ENCODE peak calls at places on chromosomes 7 and 10, in six cellular contexts. One of them, this sample, is unnamed.

GRCh38 chr10:132369636-132370185 is 27.3 kb upstream of the PWWP2B start:
- DNase-seq in endothelial cell of umbilical vein: no peak
- DNase-seq in CD8-positive, alpha-beta T cell: no peak
- DNase-seq in astrocyte of the spinal cord: no peak
- DNase-seq in PC-9: no peak
- DNase-seq in gastrocnemius medialis: no peak
- DNase-seq in this sample: peak

GRCh38 chr10:21976739-21977138 is 26.8 kb downstream of the DNAJC1 start:
- DNase-seq in PC-9: no peak
- DNase-seq in endothelial cell of umbilical vein: no peak
- DNase-seq in astrocyte of the spinal cord: no peak
- DNase-seq in CD8-positive, alpha-beta T cell: no peak
- DNase-seq in gastrocnemius medialis: no peak
- DNase-seq in this sample: no peak

GRCh38 chr10:80498833-80499671 is 38.6 kb upstream of the SH2D4B start:
- DNase-seq in CD8-positive, alpha-beta T cell: peak
- DNase-seq in PC-9: peak
- DNase-seq in endothelial cell of umbilical vein: peak
- DNase-seq in gastrocnemius medialis: peak
- DNase-seq in astrocyte of the spinal cord: peak
- DNase-seq in this sample: peak

GRCh38 chr7:30596043-30596641 is 1.5 kb downstream of the GARS1 start:
- DNase-seq in CD8-positive, alpha-beta T cell: no peak
- DNase-seq in PC-9: peak
- DNase-seq in gastrocnemius medialis: no peak
- DNase-seq in astrocyte of the spinal cord: peak
- DNase-seq in endothelial cell of umbilical vein: peak
- DNase-seq in this sample: no peak

GRCh38 chr7:100130608-100131453 is 4.1 kb downstream of the MBLAC1 start:
- DNase-seq in astrocyte of the spinal cord: peak
- DNase-seq in PC-9: peak
- DNase-seq in gastrocnemius medialis: peak
- DNase-seq in CD8-positive, alpha-beta T cell: peak
- DNase-seq in endothelial cell of umbilical vein: peak
- DNase-seq in this sample: peak

GRCh38 chr7:55593515-55594318 is 21.4 kb upstream of the VOPP1 start:
- DNase-seq in PC-9: peak
- DNase-seq in gastrocnemius medialis: no peak
- DNase-seq in astrocyte of the spinal cord: peak
- DNase-seq in endothelial cell of umbilical vein: peak
- DNase-seq in CD8-positive, alpha-beta T cell: peak
- DNase-seq in this sample: peak

GRCh38 chr7:75617634-75618234 is 121.0 kb downstream of the HIP1 start:
- DNase-seq in endothelial cell of umbilical vein: no peak
- DNase-seq in PC-9: peak
- DNase-seq in gastrocnemius medialis: peak
- DNase-seq in CD8-positive, alpha-beta T cell: peak
- DNase-seq in astrocyte of the spinal cord: no peak
- DNase-seq in this sample: peak

GRCh38 chr10:11683529-11684320 is 58.5 kb upstream of the ECHDC3 start:
- DNase-seq in astrocyte of the spinal cord: no peak
- DNase-seq in PC-9: no peak
- DNase-seq in endothelial cell of umbilical vein: no peak
- DNase-seq in gastrocnemius medialis: no peak
- DNase-seq in CD8-positive, alpha-beta T cell: no peak
- DNase-seq in this sample: peak

GRCh38 chr10:35446439-35446838 is 110.1 kb downstream of the CCNY start:
- DNase-seq in gastrocnemius medialis: no peak
- DNase-seq in PC-9: no peak
- DNase-seq in CD8-positive, alpha-beta T cell: no peak
- DNase-seq in endothelial cell of umbilical vein: no peak
- DNase-seq in astrocyte of the spinal cord: no peak
- DNase-seq in this sample: no peak

GRCh38 chr10:30813872-30814471 is 184.4 kb upstream of the LYZL2 start:
- DNase-seq in endothelial cell of umbilical vein: peak
- DNase-seq in PC-9: no peak
- DNase-seq in gastrocnemius medialis: no peak
- DNase-seq in CD8-positive, alpha-beta T cell: no peak
- DNase-seq in astrocyte of the spinal cord: peak
- DNase-seq in this sample: no peak

GRCh38 chr10:22503315-22504090 is 158.2 kb downstream of the SPAG6 start:
- DNase-seq in CD8-positive, alpha-beta T cell: no peak
- DNase-seq in gastrocnemius medialis: no peak
- DNase-seq in PC-9: peak
- DNase-seq in astrocyte of the spinal cord: no peak
- DNase-seq in endothelial cell of umbilical vein: no peak
- DNase-seq in this sample: no peak

GRCh38 chr10:34967411-34967880 is 122.7 kb downstream of the CUL2 start:
- DNase-seq in endothelial cell of umbilical vein: peak
- DNase-seq in gastrocnemius medialis: no peak
- DNase-seq in PC-9: no peak
- DNase-seq in CD8-positive, alpha-beta T cell: no peak
- DNase-seq in astrocyte of the spinal cord: peak
- DNase-seq in this sample: no peak

GRCh38 chr10:75959209-75959608 is 527.8 kb downstream of the LRMDA start:
- DNase-seq in astrocyte of the spinal cord: peak
- DNase-seq in CD8-positive, alpha-beta T cell: no peak
- DNase-seq in gastrocnemius medialis: no peak
- DNase-seq in endothelial cell of umbilical vein: no peak
- DNase-seq in PC-9: peak
- DNase-seq in this sample: no peak

GRCh38 chr10:124647421-124648130 is 96.6 kb downstream of the FAM53B start:
- DNase-seq in PC-9: no peak
- DNase-seq in gastrocnemius medialis: peak
- DNase-seq in CD8-positive, alpha-beta T cell: peak
- DNase-seq in endothelial cell of umbilical vein: peak
- DNase-seq in astrocyte of the spinal cord: no peak
- DNase-seq in this sample: peak

GRCh38 chr10:103885617-103886016 is 30.2 kb upstream of the SH3PXD2A start:
- DNase-seq in endothelial cell of umbilical vein: no peak
- DNase-seq in gastrocnemius medialis: no peak
- DNase-seq in astrocyte of the spinal cord: peak
- DNase-seq in CD8-positive, alpha-beta T cell: no peak
- DNase-seq in PC-9: no peak
- DNase-seq in this sample: no peak

GRCh38 chr10:58773351-58773750 is 260.7 kb downstream of the BICC1 start:
- DNase-seq in PC-9: no peak
- DNase-seq in gastrocnemius medialis: peak
- DNase-seq in astrocyte of the spinal cord: no peak
- DNase-seq in endothelial cell of umbilical vein: no peak
- DNase-seq in CD8-positive, alpha-beta T cell: no peak
- DNase-seq in this sample: no peak
- H3K4me3 ChIP-seq in PC-9: no peak
- H3K4me3 ChIP-seq in gastrocnemius medialis: no peak
- H3K4me3 ChIP-seq in astrocyte of the spinal cord: no peak
- H3K4me3 ChIP-seq in endothelial cell of umbilical vein: no peak
- H3K4me3 ChIP-seq in CD8-positive, alpha-beta T cell: no peak
- H3K4me3 ChIP-seq in this sample: no peak

GRCh38 chr10:93071674-93072224 is 1.9 kb upstream of the CYP26A1 start:
- DNase-seq in CD8-positive, alpha-beta T cell: no peak
- DNase-seq in gastrocnemius medialis: no peak
- DNase-seq in endothelial cell of umbilical vein: no peak
- DNase-seq in PC-9: peak
- DNase-seq in astrocyte of the spinal cord: no peak
- DNase-seq in this sample: no peak
- H3K4me3 ChIP-seq in CD8-positive, alpha-beta T cell: no peak
- H3K4me3 ChIP-seq in gastrocnemius medialis: peak
- H3K4me3 ChIP-seq in endothelial cell of umbilical vein: no peak
- H3K4me3 ChIP-seq in PC-9: peak
- H3K4me3 ChIP-seq in astrocyte of the spinal cord: peak
- H3K4me3 ChIP-seq in this sample: peak

GRCh38 chr7:152987673-152988072 is 228.1 kb downstream of the ACTR3B start:
- DNase-seq in endothelial cell of umbilical vein: no peak
- DNase-seq in CD8-positive, alpha-beta T cell: no peak
- DNase-seq in PC-9: no peak
- DNase-seq in gastrocnemius medialis: no peak
- DNase-seq in astrocyte of the spinal cord: no peak
- DNase-seq in this sample: no peak

GRCh38 chr7:152986369-152986768 is 226.8 kb downstream of the ACTR3B start:
- DNase-seq in endothelial cell of umbilical vein: no peak
- DNase-seq in PC-9: no peak
- DNase-seq in gastrocnemius medialis: no peak
- DNase-seq in astrocyte of the spinal cord: no peak
- DNase-seq in CD8-positive, alpha-beta T cell: no peak
- DNase-seq in this sample: no peak

DNA sequence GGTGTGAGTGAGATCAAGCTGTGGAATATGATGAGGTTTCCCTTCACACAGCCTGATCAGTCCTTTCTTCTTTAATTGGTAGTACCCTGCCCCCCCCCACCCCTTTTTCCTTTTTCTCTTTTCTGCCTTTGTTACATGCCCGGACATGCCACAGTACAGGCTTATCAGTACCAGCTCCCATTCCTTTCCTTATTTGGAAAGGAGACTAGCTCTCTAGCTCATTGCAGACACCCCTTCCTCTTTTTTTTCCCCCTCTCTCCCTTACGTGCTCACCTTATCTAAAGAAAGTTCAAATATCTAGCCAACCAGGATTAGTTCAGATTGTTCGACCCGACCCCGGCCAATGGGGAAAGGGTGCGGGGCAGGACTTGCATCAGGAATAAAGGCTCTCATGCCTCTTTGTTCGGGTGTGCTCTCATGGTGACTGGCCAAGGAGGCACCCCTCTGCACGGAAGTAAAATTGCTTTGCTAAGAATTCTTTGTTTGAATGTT is 230.4 kb downstream of the ACTR3B start:
- DNase-seq in gastrocnemius medialis: no peak
- DNase-seq in CD8-positive, alpha-beta T cell: no peak
- DNase-seq in endothelial cell of umbilical vein: no peak
- DNase-seq in PC-9: no peak
- DNase-seq in astrocyte of the spinal cord: no peak
- DNase-seq in this sample: no peak
- H3K4me3 ChIP-seq in gastrocnemius medialis: no peak
- H3K4me3 ChIP-seq in CD8-positive, alpha-beta T cell: no peak
- H3K4me3 ChIP-seq in endothelial cell of umbilical vein: no peak
- H3K4me3 ChIP-seq in PC-9: no peak
- H3K4me3 ChIP-seq in astrocyte of the spinal cord: no peak
- H3K4me3 ChIP-seq in this sample: no peak

DNA sequence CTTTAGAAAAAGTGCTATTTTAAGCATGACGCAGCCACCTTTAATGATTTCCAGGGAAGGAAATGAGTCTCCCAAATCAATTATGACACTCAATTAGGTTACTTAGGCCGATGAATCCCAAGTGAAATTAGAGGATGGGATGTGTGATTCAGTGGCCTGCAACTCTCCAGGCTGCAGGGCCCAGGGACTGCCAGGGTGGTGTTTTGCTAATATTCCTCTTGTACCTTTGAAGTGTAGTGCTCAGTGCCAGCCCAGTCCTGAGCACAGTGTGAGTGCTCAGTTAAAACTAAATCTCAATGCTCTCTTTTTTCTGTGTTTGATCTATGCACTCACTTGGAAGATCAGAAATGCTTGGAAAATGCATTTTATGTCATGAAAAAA is 51.6 kb downstream of the SEM1 start:
- DNase-seq in PC-9: no peak
- DNase-seq in endothelial cell of umbilical vein: no peak
- DNase-seq in astrocyte of the spinal cord: no peak
- DNase-seq in CD8-positive, alpha-beta T cell: no peak
- DNase-seq in gastrocnemius medialis: no peak
- DNase-seq in this sample: no peak
- H3K4me3 ChIP-seq in PC-9: no peak
- H3K4me3 ChIP-seq in endothelial cell of umbilical vein: no peak
- H3K4me3 ChIP-seq in astrocyte of the spinal cord: no peak
- H3K4me3 ChIP-seq in CD8-positive, alpha-beta T cell: no peak
- H3K4me3 ChIP-seq in gastrocnemius medialis: no peak
- H3K4me3 ChIP-seq in this sample: no peak

This sample was measured in spleen.